ENCODE peak calls at places on chromosome 13, in nine cellular contexts. B, I, L, A, H, Z, E, W and V are unnamed samples. For H3K27me3 and H3K4me1, the result is how much of the 10 kb centered on the place peaks cover.

GRCh38 chr13:103788061-103788652 is 721.9 kb upstream of the SLC10A2 start:
- DNase-seq in I (no peak), H (no peak), A (no peak), L (no peak), E (no peak), Z (no peak), W (peak), B (no peak), V (no peak)

GRCh38 chr13:94764576-94765321 is 52.4 kb upstream of the SOX21 start:
- DNase-seq in B (no peak), L (no peak), E (no peak), A (no peak), I (no peak), H (no peak), Z (no peak), W (no peak), V (no peak)

GRCh38 chr13:43877788-43878187 is 1.8 kb downstream of the CCDC122 start:
- DNase-seq in A (no peak), H (no peak), B (no peak), E (no peak), W (no peak), Z (no peak), L (no peak), I (no peak), V (no peak)

GRCh38 chr13:21413013-21413412 is 46.1 kb downstream of the ZDHHC20 start:
- DNase-seq in A (no peak), Z (no peak), W (no peak), L (no peak), B (no peak), I (no peak), H (no peak), E (no peak), V (no peak)

GRCh38 chr13:27005556-27005955 is 166.1 kb downstream of the USP12 start:
- DNase-seq in Z (no peak), B (no peak), I (peak), L (no peak), H (no peak), A (peak), E (no peak), W (no peak), V (no peak)

GRCh38 chr13:105634059-105634458 is 901.4 kb downstream of the EFNB2 start:
- DNase-seq in L (no peak), H (no peak), Z (no peak), B (no peak), I (no peak), A (no peak), W (no peak), E (no peak), V (no peak)

GRCh38 chr13:36543671-36544070 is 111.4 kb downstream of the CCNA1 start:
- DNase-seq in E (no peak), W (no peak), A (no peak), I (no peak), L (no peak), B (no peak), H (no peak), Z (no peak), V (no peak)

GRCh38 chr13:24605923-24606372 is 74.3 kb upstream of the ATP12A start:
- DNase-seq in I (no peak), B (no peak), L (no peak), E (no peak), W (no peak), A (no peak), H (no peak), Z (no peak), V (no peak)

GRCh38 chr13:102317593-102317992 is 84.3 kb downstream of the FGF14 start:
- DNase-seq in I (peak), Z (peak), H (peak), A (no peak), E (peak), L (peak), W (peak), B (peak), V (peak)

GRCh38 chr13:48595330-48596127 is 58.2 kb upstream of the CYSLTR2 start:
- DNase-seq in W (peak), H (peak), A (no peak), L (peak), B (peak), Z (peak), E (no peak), I (peak), V (no peak)

GRCh38 chr13:111459803-111460547 is 139.5 kb downstream of the TEX29 start:
- DNase-seq in E (no peak), H (no peak), L (no peak), A (no peak), W (no peak), B (no peak), I (no peak), Z (no peak), V (no peak)
- H3K27me3 ChIP-seq in E (under half), H (under half), L (under half), A (under half), W (under half), B (under half), I (under half), Z (under half), V (under half)

GRCh38 chr13:114116734-114117133 is 15.7 kb downstream of the RASA3 start:
- DNase-seq in L (no peak), Z (no peak), A (no peak), W (no peak), H (peak), B (no peak), I (peak), E (no peak), V (no peak)

GRCh38 chr13:114120486-114121430 is 11.7 kb downstream of the RASA3 start:
- DNase-seq in H (no peak), A (no peak), W (no peak), B (no peak), I (no peak), Z (no peak), E (no peak), L (no peak), V (no peak)

GRCh38 chr13:114119196-114119595 is 13.2 kb downstream of the RASA3 start:
- DNase-seq in L (peak), B (no peak), I (no peak), Z (no peak), A (no peak), H (no peak), W (peak), E (no peak), V (no peak)

GRCh38 chr13:114118086-114118762 is 14.2 kb downstream of the RASA3 start:
- DNase-seq in I (no peak), W (peak), L (no peak), B (no peak), A (peak), H (no peak), E (no peak), Z (no peak), V (no peak)

DNA sequence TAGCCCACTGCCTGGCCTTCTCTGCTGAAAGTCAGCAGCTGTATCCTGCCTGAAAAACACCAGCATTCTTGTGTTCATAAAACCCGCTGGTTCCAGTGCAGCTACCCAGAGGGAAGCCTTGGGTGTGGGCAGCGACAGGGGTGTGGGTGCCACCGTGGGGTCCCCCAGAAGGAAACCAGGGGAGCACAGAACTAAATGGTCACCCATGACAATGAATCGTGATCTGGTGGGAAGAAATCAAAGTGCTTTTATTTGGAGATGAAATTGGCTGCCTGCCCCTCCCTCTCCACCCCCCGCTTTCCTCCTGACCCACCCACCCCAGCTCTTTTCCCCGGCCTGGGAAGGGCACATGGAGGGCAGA is 13.7 kb downstream of the RASA3 start:
- DNase-seq in L (no peak), B (no peak), H (no peak), Z (no peak), W (peak), A (peak), I (no peak), E (no peak), V (no peak)
- TF ChIP-seq POLR2A in L (no peak), B (no peak), H (no peak), Z (no peak), W (no peak), A (no peak), I (no peak), E (no peak), V (no peak)

GRCh38 chr13:100392709-100393630 is 195.6 kb downstream of the GGACT start:
- DNase-seq in I (peak), W (peak), A (no peak), H (peak), B (peak), Z (peak), L (peak), E (peak), V (no peak)
- H3K4me1 ChIP-seq in I (under half), W (under half), A (under half), H (under half), B (under half), Z (under half), L (under half), E (under half), V (under half)

GRCh38 chr13:96082640-96083039 is 7.3 kb upstream of the HS6ST3 start:
- DNase-seq in H (no peak), W (no peak), L (no peak), A (no peak), Z (no peak), I (no peak), B (no peak), E (no peak), V (no peak)

GRCh38 chr13:96089749-96090239 is at the start of gene HS6ST3:
- DNase-seq in L (peak), Z (no peak), A (no peak), W (peak), H (no peak), B (no peak), E (no peak), I (peak), V (no peak)

GRCh38 chr13:96089139-96089538 is 768 bp upstream of the HS6ST3 start:
- DNase-seq in W (no peak), B (no peak), I (no peak), L (no peak), Z (no peak), A (no peak), E (no peak), H (no peak), V (no peak)

GRCh38 chr13:96090240-96091101 is 564 bp downstream of the HS6ST3 start:
- DNase-seq in W (peak), I (peak), L (no peak), E (no peak), B (no peak), Z (no peak), H (no peak), A (no peak), V (no peak)

GRCh38 chr13:96086736-96087135 is 3.2 kb upstream of the HS6ST3 start:
- DNase-seq in H (no peak), I (no peak), Z (no peak), W (no peak), A (no peak), B (no peak), E (no peak), L (no peak), V (no peak)
- H3K27me3 ChIP-seq in H (under half), I (under half), Z (under half), W (under half), A (under half), B (half or more), E (under half), L (under half), V (under half)

DNA sequence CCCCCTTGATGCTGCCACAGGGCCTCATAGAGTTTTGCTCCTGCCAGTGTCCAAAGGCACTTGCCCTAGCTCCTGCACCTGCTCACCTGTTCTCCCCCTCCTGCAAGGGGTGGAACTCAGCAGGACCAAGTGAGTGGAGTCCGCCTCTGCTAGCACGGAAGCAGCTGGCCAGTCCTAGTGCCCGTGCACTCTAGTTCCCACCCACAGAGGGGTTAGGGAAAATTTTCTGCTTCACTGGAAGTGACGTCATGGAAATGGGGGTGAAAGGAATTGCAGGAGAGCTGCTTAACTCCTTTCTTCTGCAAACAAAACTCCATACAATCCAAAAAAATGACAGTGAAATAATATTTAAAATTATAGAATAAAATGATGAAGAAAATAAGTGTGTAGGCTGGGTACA is 609.7 kb upstream of the SLITRK1 start:
- DNase-seq in B (no peak), Z (no peak), I (no peak), A (no peak), H (no peak), L (no peak), E (no peak), W (no peak), V (no peak)
- TF ChIP-seq POLR2A in B (no peak), Z (no peak), I (no peak), A (no peak), H (no peak), L (no peak), E (no peak), W (no peak), V (no peak)